ENCODE peak calls at places on chromosomes 4 and X, in nine cellular contexts. F is left ventricle myocardium inferior; H is tibial nerve; X is Caco-2; Q is stimulated activated CD8-positive, alpha-beta memory T cell treated with anti-CD3 and anti-CD28 coated beads, Interleukin-15, amount 100 ng/mL, for 48 hours; E is central memory CD4-positive, alpha-beta T cell; O is aorta; B is activated CD4-positive, alpha-beta T cell treated with anti-CD3 and anti-CD28 coated beads for 48 hours; P is GM13976. W is an unnamed sample.

GRCh38 chrX:1323315-1323714 is 13.3 kb upstream of the IL3RA start:
- DNase-seq in B (peak; percentile 74), Q (peak; percentile 65), H (peak; percentile 15), O (peak; percentile 64), E (peak; percentile 26), F (peak; percentile 36), P (peak; percentile 84), X (peak; percentile 64), W (peak; percentile 49)

GRCh38 chr4:20487852-20488251 is 212.4 kb upstream of the PACRGL start:
- DNase-seq in E (no peak), X (no peak), O (no peak), Q (no peak), H (no peak), B (no peak), F (no peak), P (no peak), W (no peak)

GRCh38 chr4:91268913-91269312 is 1034.9 kb upstream of the GRID2 start:
- DNase-seq in B (no peak), O (no peak), E (no peak), X (no peak), F (no peak), P (no peak), Q (no peak), H (no peak), W (no peak)

GRCh38 chrX:103733017-103733416 is 22.3 kb downstream of the TMEM31 start:
- DNase-seq in X (no peak), Q (no peak), P (no peak), E (no peak), H (no peak), B (no peak), O (no peak), F (no peak), W (no peak)

GRCh38 chr4:56728512-56728911 is 47.4 kb upstream of the HOPX start:
- DNase-seq in H (peak; percentile 70), X (peak; percentile 34), O (no peak), Q (no peak), E (no peak), B (no peak), P (no peak), F (peak; percentile 42), W (no peak)

GRCh38 chr4:19438228-19438627 is 813.5 kb upstream of the SLIT2 start:
- DNase-seq in F (no peak), E (no peak), P (no peak), B (no peak), H (no peak), X (no peak), Q (no peak), O (no peak), W (no peak)

GRCh38 chrX:67426946-67427345 is 116.9 kb upstream of the AR start:
- DNase-seq in E (no peak), P (no peak), X (no peak), Q (no peak), B (no peak), H (no peak), F (no peak), O (no peak), W (no peak)

GRCh38 chrX:78357342-78358055 is 30.1 kb upstream of the CYSLTR1 start:
- DNase-seq in E (no peak), X (no peak), P (no peak), B (peak; percentile 2), H (no peak), O (no peak), Q (no peak), F (no peak), W (no peak)

GRCh38 chr4:7068883-7069282 is 1.0 kb upstream of the GRPEL1 start:
- DNase-seq in B (peak; percentile 25), Q (no peak), O (peak; percentile 43), P (no peak), H (no peak), E (no peak), X (peak; percentile 23), F (no peak), W (no peak)

GRCh38 chrX:11117751-11118150 is 6.6 kb downstream of the HCCS start:
- DNase-seq in O (no peak), X (no peak), H (no peak), B (no peak), P (no peak), Q (no peak), E (no peak), F (no peak), W (no peak)

GRCh38 chrX:45850775-45851433 is 650.2 kb upstream of the DIPK2B start:
- DNase-seq in O (peak; percentile 47), P (peak; percentile 20), X (peak; percentile 52), H (no peak), B (peak; percentile 55), F (no peak), Q (no peak), E (peak; percentile 4), W (no peak)

GRCh38 chrX:151722241-151722846 is 6.5 kb downstream of the FATE1 start:
- DNase-seq in B (no peak), X (peak; percentile 14), E (no peak), H (no peak), P (no peak), F (peak; percentile 24), Q (no peak), O (no peak), W (no peak)

GRCh38 chr4:80263541-80264351 is 2.7 kb upstream of the FGF5 start:
- DNase-seq in O (no peak), H (no peak), B (no peak), E (no peak), Q (no peak), P (no peak), X (no peak), F (no peak), W (no peak)

GRCh38 chrX:36856849-36857248 is 151.3 kb upstream of the FAM47C start:
- DNase-seq in H (no peak), Q (no peak), B (no peak), O (no peak), P (no peak), E (no peak), X (no peak), F (no peak), W (no peak)

GRCh38 chr4:5870701-5871100 is 22.2 kb downstream of the CRMP1 start:
- DNase-seq in F (no peak), E (no peak), B (no peak), O (no peak), P (no peak), Q (no peak), X (no peak), H (no peak), W (no peak)

GRCh38 chrX:139204903-139205667 is 325.5 kb upstream of the F9 start:
- DNase-seq in X (peak; percentile 71), P (peak; percentile 20), O (no peak), F (peak; percentile 18), B (peak; percentile 14), Q (no peak), E (no peak), H (no peak), W (no peak)

GRCh38 chrX:31819455-31819854 is 747.6 kb upstream of the FTHL17 start:
- DNase-seq in B (no peak), E (no peak), Q (no peak), X (no peak), H (no peak), F (peak; percentile 13), O (no peak), P (no peak), W (no peak)

GRCh38 chrX:99077099-99077498 is 1333.0 kb downstream of the PCDH19 start:
- DNase-seq in X (no peak), P (no peak), E (no peak), B (no peak), O (no peak), Q (no peak), H (no peak), F (no peak), W (no peak)

GRCh38 chr4:159353422-159354116 is 250.7 kb downstream of the RAPGEF2 start:
- DNase-seq in Q (no peak), F (peak; percentile 59), H (no peak), E (no peak), O (no peak), X (no peak), P (no peak), B (no peak), W (no peak)

GRCh38 chrX:100946521-100946920 is 17.8 kb upstream of the XKRX start:
- DNase-seq in X (no peak), E (no peak), B (no peak), Q (no peak), F (no peak), O (no peak), P (no peak), H (no peak), W (no peak)

GRCh38 chr4:59102311-59102710 is 1992.1 kb upstream of the IGFBP7 start:
- DNase-seq in F (no peak), O (no peak), B (no peak), X (no peak), P (no peak), Q (no peak), H (no peak), E (no peak), W (no peak)

GRCh38 chr4:139609647-139610046 is 53.6 kb upstream of the SETD7 start:
- DNase-seq in X (no peak), F (no peak), P (no peak), Q (no peak), B (no peak), H (no peak), O (no peak), E (no peak), W (no peak)